ENCODE peak calls at places on chromosomes 13 and 19, in six cellular contexts. One of them, this sample, is unnamed.

GRCh38 chr19:3687774-3688706 is 12.2 kb downstream of the PIP5K1C start:
- DNase-seq in coronary artery: no peak
- DNase-seq in right atrium auricular region: no peak
- DNase-seq in RWPE2: peak; percentile 29
- DNase-seq in CD4-positive, alpha-beta T cell: peak; percentile 56
- DNase-seq in HFFc6: no peak
- DNase-seq in this sample: no peak

GRCh38 chr13:56561327-56561726 is 579.4 kb upstream of the PRR20A start:
- DNase-seq in coronary artery: no peak
- DNase-seq in right atrium auricular region: no peak
- DNase-seq in RWPE2: no peak
- DNase-seq in CD4-positive, alpha-beta T cell: no peak
- DNase-seq in HFFc6: no peak
- DNase-seq in this sample: no peak

GRCh38 chr13:98878421-98879126 is 99.3 kb downstream of the DOCK9 start:
- DNase-seq in coronary artery: no peak
- DNase-seq in right atrium auricular region: no peak
- DNase-seq in RWPE2: no peak
- DNase-seq in CD4-positive, alpha-beta T cell: no peak
- DNase-seq in HFFc6: no peak
- DNase-seq in this sample: no peak

GRCh38 chr13:112735791-112736190 is 46.0 kb downstream of the ATP11A start:
- DNase-seq in coronary artery: no peak
- DNase-seq in right atrium auricular region: no peak
- DNase-seq in RWPE2: no peak
- DNase-seq in CD4-positive, alpha-beta T cell: no peak
- DNase-seq in HFFc6: no peak
- DNase-seq in this sample: no peak

GRCh38 chr13:26362261-26362660 is 108.3 kb downstream of the CDK8 start:
- DNase-seq in coronary artery: no peak
- DNase-seq in right atrium auricular region: no peak
- DNase-seq in RWPE2: no peak
- DNase-seq in CD4-positive, alpha-beta T cell: no peak
- DNase-seq in HFFc6: no peak
- DNase-seq in this sample: no peak

GRCh38 chr19:6211632-6212402 is 68.0 kb downstream of the MLLT1 start:
- DNase-seq in coronary artery: no peak
- DNase-seq in right atrium auricular region: no peak
- DNase-seq in RWPE2: peak; percentile 31
- DNase-seq in CD4-positive, alpha-beta T cell: no peak
- DNase-seq in HFFc6: no peak
- DNase-seq in this sample: no peak

GRCh38 chr19:11125994-11126685 is 29.4 kb downstream of the SPC24 start:
- DNase-seq in coronary artery: no peak
- DNase-seq in right atrium auricular region: peak; percentile 88
- DNase-seq in RWPE2: no peak
- DNase-seq in CD4-positive, alpha-beta T cell: peak; percentile 69
- DNase-seq in HFFc6: peak; percentile 56
- DNase-seq in this sample: peak; percentile 87

GRCh38 chr13:100399455-100399854 is 189.1 kb downstream of the GGACT start:
- DNase-seq in coronary artery: no peak
- DNase-seq in right atrium auricular region: no peak
- DNase-seq in RWPE2: no peak
- DNase-seq in CD4-positive, alpha-beta T cell: no peak
- DNase-seq in HFFc6: no peak
- DNase-seq in this sample: no peak

GRCh38 chr19:48740705-48741030 is 258 bp upstream of the RASIP1 start:
- DNase-seq in coronary artery: no peak
- DNase-seq in right atrium auricular region: no peak
- DNase-seq in RWPE2: no peak
- DNase-seq in CD4-positive, alpha-beta T cell: no peak
- DNase-seq in HFFc6: no peak
- DNase-seq in this sample: no peak

GRCh38 chr19:40599331-40600085 is 1.7 kb upstream of the LTBP4 start:
- DNase-seq in coronary artery: peak; percentile 80
- DNase-seq in right atrium auricular region: no peak
- DNase-seq in RWPE2: no peak
- DNase-seq in CD4-positive, alpha-beta T cell: no peak
- DNase-seq in HFFc6: no peak
- DNase-seq in this sample: no peak

GRCh38 chr13:50358221-50358620 is 343.0 kb downstream of the KCNRG start:
- DNase-seq in coronary artery: no peak
- DNase-seq in right atrium auricular region: no peak
- DNase-seq in RWPE2: no peak
- DNase-seq in CD4-positive, alpha-beta T cell: no peak
- DNase-seq in HFFc6: no peak
- DNase-seq in this sample: no peak

GRCh38 chr13:71722206-71722605 is 144.8 kb downstream of the DACH1 start:
- DNase-seq in coronary artery: no peak
- DNase-seq in right atrium auricular region: no peak
- DNase-seq in RWPE2: no peak
- DNase-seq in CD4-positive, alpha-beta T cell: no peak
- DNase-seq in HFFc6: no peak
- DNase-seq in this sample: no peak

GRCh38 chr13:42788601-42789000 is 7.2 kb downstream of the FAM216B start:
- DNase-seq in coronary artery: no peak
- DNase-seq in right atrium auricular region: no peak
- DNase-seq in RWPE2: no peak
- DNase-seq in CD4-positive, alpha-beta T cell: no peak
- DNase-seq in HFFc6: no peak
- DNase-seq in this sample: no peak

GRCh38 chr13:113647351-113648217 is 10.4 kb downstream of the ATP4B start:
- DNase-seq in coronary artery: peak; percentile 90
- DNase-seq in right atrium auricular region: peak; percentile 87
- DNase-seq in RWPE2: peak; percentile 74
- DNase-seq in CD4-positive, alpha-beta T cell: no peak
- DNase-seq in HFFc6: peak; percentile 30
- DNase-seq in this sample: peak; percentile 57

GRCh38 chr19:49555600-49556411 is 24.6 kb downstream of the NOSIP start:
- DNase-seq in coronary artery: no peak
- DNase-seq in right atrium auricular region: no peak
- DNase-seq in RWPE2: no peak
- DNase-seq in CD4-positive, alpha-beta T cell: peak; percentile 67
- DNase-seq in HFFc6: no peak
- DNase-seq in this sample: no peak

GRCh38 chr13:29594710-29595379 is 643 bp downstream of the SLC7A1 start:
- DNase-seq in coronary artery: peak; percentile 86
- DNase-seq in right atrium auricular region: peak; percentile 81
- DNase-seq in RWPE2: no peak
- DNase-seq in CD4-positive, alpha-beta T cell: peak; percentile 24
- DNase-seq in HFFc6: peak; percentile 56
- DNase-seq in this sample: peak; percentile 61

GRCh38 chr13:20128459-20128927 is 32.4 kb downstream of the GJA3 start:
- DNase-seq in coronary artery: peak; percentile 68
- DNase-seq in right atrium auricular region: no peak
- DNase-seq in RWPE2: no peak
- DNase-seq in CD4-positive, alpha-beta T cell: no peak
- DNase-seq in HFFc6: no peak
- DNase-seq in this sample: no peak

GRCh38 chr19:7978196-7978825 is 27.1 kb downstream of the ELAVL1 start:
- DNase-seq in coronary artery: no peak
- DNase-seq in right atrium auricular region: no peak
- DNase-seq in RWPE2: no peak
- DNase-seq in CD4-positive, alpha-beta T cell: no peak
- DNase-seq in HFFc6: no peak
- DNase-seq in this sample: no peak

GRCh38 chr19:44003461-44004134 is 841 bp downstream of the ZNF230 start:
- DNase-seq in coronary artery: no peak
- DNase-seq in right atrium auricular region: no peak
- DNase-seq in RWPE2: no peak
- DNase-seq in CD4-positive, alpha-beta T cell: no peak
- DNase-seq in HFFc6: no peak
- DNase-seq in this sample: no peak

GRCh38 chr19:42097461-42097860 is 21.5 kb downstream of the ZNF574 start:
- DNase-seq in coronary artery: no peak
- DNase-seq in right atrium auricular region: no peak
- DNase-seq in RWPE2: no peak
- DNase-seq in CD4-positive, alpha-beta T cell: no peak
- DNase-seq in HFFc6: no peak
- DNase-seq in this sample: no peak

GRCh38 chr13:49302222-49302621 is 54.5 kb downstream of the CDADC1 start:
- DNase-seq in coronary artery: no peak
- DNase-seq in right atrium auricular region: no peak
- DNase-seq in RWPE2: no peak
- DNase-seq in CD4-positive, alpha-beta T cell: no peak
- DNase-seq in HFFc6: no peak
- DNase-seq in this sample: no peak

GRCh38 chr13:20118268-20119140 is 42.3 kb downstream of the GJA3 start:
- DNase-seq in coronary artery: peak; percentile 79
- DNase-seq in right atrium auricular region: no peak
- DNase-seq in RWPE2: no peak
- DNase-seq in CD4-positive, alpha-beta T cell: peak; percentile 57
- DNase-seq in HFFc6: no peak
- DNase-seq in this sample: no peak

GRCh38 chr19:50290011-50290410 is 39.2 kb downstream of the KCNC3 start:
- DNase-seq in coronary artery: no peak
- DNase-seq in right atrium auricular region: no peak
- DNase-seq in RWPE2: no peak
- DNase-seq in CD4-positive, alpha-beta T cell: no peak
- DNase-seq in HFFc6: no peak
- DNase-seq in this sample: no peak

GRCh38 chr19:52901842-52902241 is 4.4 kb upstream of the ZNF320 start:
- DNase-seq in coronary artery: no peak
- DNase-seq in right atrium auricular region: no peak
- DNase-seq in RWPE2: no peak
- DNase-seq in CD4-positive, alpha-beta T cell: no peak
- DNase-seq in HFFc6: no peak
- DNase-seq in this sample: no peak

GRCh38 chr19:6220385-6221191 is 59.2 kb downstream of the MLLT1 start:
- DNase-seq in coronary artery: no peak
- DNase-seq in right atrium auricular region: peak; percentile 85
- DNase-seq in RWPE2: peak; percentile 31
- DNase-seq in CD4-positive, alpha-beta T cell: no peak
- DNase-seq in HFFc6: peak; percentile 69
- DNase-seq in this sample: no peak

GRCh38 chr13:30654430-30654829 is 36.7 kb downstream of the USPL1 start:
- DNase-seq in coronary artery: no peak
- DNase-seq in right atrium auricular region: no peak
- DNase-seq in RWPE2: no peak
- DNase-seq in CD4-positive, alpha-beta T cell: no peak
- DNase-seq in HFFc6: no peak
- DNase-seq in this sample: no peak

GRCh38 chr13:99288069-99288468 is 19.1 kb downstream of the GPR183 start:
- DNase-seq in coronary artery: no peak
- DNase-seq in right atrium auricular region: no peak
- DNase-seq in RWPE2: no peak
- DNase-seq in CD4-positive, alpha-beta T cell: no peak
- DNase-seq in HFFc6: no peak
- DNase-seq in this sample: no peak

GRCh38 chr13:72062566-72062965 is 195.6 kb upstream of the DACH1 start:
- DNase-seq in coronary artery: peak; percentile 72
- DNase-seq in right atrium auricular region: no peak
- DNase-seq in RWPE2: no peak
- DNase-seq in CD4-positive, alpha-beta T cell: no peak
- DNase-seq in HFFc6: no peak
- DNase-seq in this sample: no peak

GRCh38 chr19:41638624-41639023 is 11.8 kb upstream of the CEACAM4 start:
- DNase-seq in coronary artery: no peak
- DNase-seq in right atrium auricular region: no peak
- DNase-seq in RWPE2: no peak
- DNase-seq in CD4-positive, alpha-beta T cell: peak; percentile 20
- DNase-seq in HFFc6: no peak
- DNase-seq in this sample: no peak

GRCh38 chr19:55598719-55599467 is 424 bp downstream of the FIZ1 start:
- DNase-seq in coronary artery: peak; percentile 97
- DNase-seq in right atrium auricular region: peak; percentile 92
- DNase-seq in RWPE2: peak; percentile 88
- DNase-seq in CD4-positive, alpha-beta T cell: peak; percentile 73
- DNase-seq in HFFc6: peak; percentile 92
- DNase-seq in this sample: peak; percentile 85
- TF ChIP-seq CTCF in coronary artery: no peak
- TF ChIP-seq CTCF in right atrium auricular region: no peak
- TF ChIP-seq CTCF in RWPE2: no peak
- TF ChIP-seq CTCF in CD4-positive, alpha-beta T cell: no peak
- TF ChIP-seq CTCF in HFFc6: no peak
- TF ChIP-seq CTCF in this sample: no peak

GRCh38 chr19:45584332-45585157 is at the start of gene OPA3:
- DNase-seq in coronary artery: peak; percentile 99
- DNase-seq in right atrium auricular region: peak; percentile 100
- DNase-seq in RWPE2: peak; percentile 99
- DNase-seq in CD4-positive, alpha-beta T cell: peak; percentile 99
- DNase-seq in HFFc6: peak; percentile 99
- DNase-seq in this sample: peak; percentile 98
- TF ChIP-seq CTCF in coronary artery: no peak
- TF ChIP-seq CTCF in right atrium auricular region: no peak
- TF ChIP-seq CTCF in RWPE2: no peak
- TF ChIP-seq CTCF in CD4-positive, alpha-beta T cell: no peak
- TF ChIP-seq CTCF in HFFc6: peak; percentile 40
- TF ChIP-seq CTCF in this sample: no peak

DNA sequence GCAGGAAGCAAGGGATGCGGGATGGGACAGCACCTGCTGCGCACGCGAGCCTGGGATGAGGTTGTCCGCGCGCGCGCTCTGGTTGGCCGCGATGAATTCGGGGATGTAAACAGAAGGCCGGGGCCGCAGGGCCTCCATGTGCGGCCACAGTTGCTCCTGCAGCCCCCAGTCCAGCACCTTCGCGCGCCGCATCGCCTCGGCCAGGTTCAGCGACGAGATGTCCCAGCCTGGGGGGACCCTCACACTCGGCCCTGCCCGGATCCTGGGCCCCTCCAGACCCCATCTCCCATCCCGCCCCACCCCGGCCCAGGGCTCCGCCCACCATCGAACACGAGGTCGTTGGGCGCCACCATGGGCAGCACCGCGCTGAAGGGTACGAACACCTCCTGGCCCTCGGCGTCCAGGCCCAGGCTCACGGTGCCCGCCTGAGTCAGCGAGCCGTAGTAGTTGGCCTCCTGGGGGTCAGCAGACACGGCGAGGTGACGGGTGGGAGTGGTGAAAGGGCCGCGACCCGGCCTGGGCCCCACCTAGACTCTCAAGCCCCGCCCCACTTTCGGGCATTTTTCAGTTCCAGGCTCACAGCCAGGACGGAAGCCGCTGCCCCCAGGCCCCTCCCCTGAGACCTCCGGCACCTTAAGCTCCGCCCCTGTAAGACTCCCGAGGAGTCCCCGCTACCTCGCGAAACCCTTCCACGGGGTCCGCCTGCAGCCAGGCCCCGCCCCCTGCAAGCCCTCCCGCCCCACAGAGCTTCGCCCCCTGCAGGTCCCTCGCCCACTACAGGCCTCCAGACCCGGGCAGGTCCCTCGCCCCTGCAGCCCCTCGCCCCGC is 1.1 kb downstream of the ISYNA1 start:
- DNase-seq in coronary artery: peak; percentile 92
- DNase-seq in right atrium auricular region: peak; percentile 77
- DNase-seq in RWPE2: no peak
- DNase-seq in CD4-positive, alpha-beta T cell: peak; percentile 75
- DNase-seq in HFFc6: peak; percentile 49
- DNase-seq in this sample: no peak
- TF ChIP-seq CTCF in coronary artery: no peak
- TF ChIP-seq CTCF in right atrium auricular region: no peak
- TF ChIP-seq CTCF in RWPE2: no peak
- TF ChIP-seq CTCF in CD4-positive, alpha-beta T cell: no peak
- TF ChIP-seq CTCF in HFFc6: peak; percentile 47
- TF ChIP-seq CTCF in this sample: no peak

DNA sequence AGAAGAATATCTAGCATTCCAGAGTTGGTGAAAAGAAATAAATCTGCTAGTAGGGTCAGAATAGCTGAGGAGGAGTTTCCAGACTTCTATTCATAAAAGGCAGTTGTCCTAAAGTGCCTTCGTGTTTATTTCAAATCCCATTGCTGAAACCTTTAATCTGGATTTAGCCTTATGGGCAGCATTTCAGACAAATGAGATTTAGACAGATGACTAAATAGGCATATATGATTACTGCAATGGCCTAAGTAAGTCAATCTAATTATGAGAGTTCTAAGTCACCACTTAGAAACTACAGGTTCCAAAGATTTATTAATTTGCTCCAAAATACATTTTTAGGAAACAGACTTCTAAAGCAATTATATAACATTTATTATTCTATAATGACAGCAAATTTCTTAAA is 368.7 kb downstream of the LIG4 start:
- DNase-seq in coronary artery: no peak
- DNase-seq in right atrium auricular region: no peak
- DNase-seq in RWPE2: no peak
- DNase-seq in CD4-positive, alpha-beta T cell: no peak
- DNase-seq in HFFc6: no peak
- DNase-seq in this sample: no peak
- TF ChIP-seq CTCF in coronary artery: no peak
- TF ChIP-seq CTCF in right atrium auricular region: no peak
- TF ChIP-seq CTCF in RWPE2: no peak
- TF ChIP-seq CTCF in CD4-positive, alpha-beta T cell: no peak
- TF ChIP-seq CTCF in HFFc6: no peak
- TF ChIP-seq CTCF in this sample: no peak

This sample was measured in omental fat pad.